ENCODE peak calls at places on chromosomes 6 and 20, in five cellular contexts. N is left lung; P is CD4-positive, CD25-positive, alpha-beta regulatory T cell; M is Panc1; K is HepG2. Q is an unnamed sample.
A peak's percentile ranks its signal among the peaks of the same experiment; 100 is the strongest.

GRCh38 chr6:129131282-129131681 is 248.3 kb downstream of the LAMA2 start:
- ATAC-seq in N (peak; percentile 49), K (no peak), P (no peak), M (no peak), Q (peak; percentile 89)

GRCh38 chr20:43762911-43763310 is 36.1 kb upstream of the GTSF1L start:
- ATAC-seq in N (no peak), P (no peak), M (no peak), K (no peak), Q (peak; percentile 23)

GRCh38 chr6:90502866-90503407 is 83.9 kb downstream of the MAP3K7 start:
- ATAC-seq in N (no peak), P (no peak), K (peak; percentile 100), M (no peak), Q (no peak)

GRCh38 chr20:25296094-25297093 is 48.5 kb downstream of the PYGB start:
- ATAC-seq in M (peak; percentile 8), N (peak; percentile 9), K (peak; percentile 47), P (peak; percentile 42), Q (peak; percentile 5)

GRCh38 chr6:21967282-21967681 is 329.6 kb downstream of the PRL start:
- ATAC-seq in P (no peak), N (no peak), K (no peak), M (no peak), Q (no peak)

GRCh38 chr6:155483858-155484257 is 28.2 kb upstream of the NOX3 start:
- ATAC-seq in N (peak; percentile 49), K (no peak), P (no peak), M (no peak), Q (no peak)

GRCh38 chr6:89335164-89335563 is 17.4 kb downstream of the UBE2J1 start:
- ATAC-seq in P (no peak), M (no peak), K (no peak), N (no peak), Q (no peak)

GRCh38 chr6:161273356-161273751 is 507 bp downstream of the AGPAT4 start:
- ATAC-seq in M (no peak), N (peak; percentile 39), K (no peak), P (peak; percentile 46), Q (peak; percentile 12)

GRCh38 chr20:22619272-22619671 is 34.9 kb upstream of the FOXA2 start:
- ATAC-seq in K (peak; percentile 80), P (no peak), N (no peak), M (no peak), Q (no peak)

GRCh38 chr6:141261672-141262060 is 871.1 kb upstream of the GJE1 start:
- ATAC-seq in N (no peak), M (no peak), K (no peak), P (no peak), Q (no peak)

GRCh38 chr6:140784573-140784972 is 1348.2 kb upstream of the GJE1 start:
- ATAC-seq in K (no peak), P (no peak), M (no peak), N (no peak), Q (no peak)

GRCh38 chr6:11329841-11330765 is 97.6 kb upstream of the NEDD9 start:
- ATAC-seq in K (no peak), P (no peak), M (no peak), N (peak; percentile 65), Q (peak; percentile 46)

GRCh38 chr20:50518270-50518721 is 8.1 kb downstream of the PTPN1 start:
- ATAC-seq in N (peak; percentile 17), M (no peak), K (no peak), P (no peak), Q (no peak)

GRCh38 chr6:167846997-167847606 is 20.4 kb downstream of the AFDN start:
- ATAC-seq in K (peak; percentile 25), N (no peak), P (no peak), M (peak; percentile 51), Q (no peak)

GRCh38 chr6:13725570-13725969 is 13.9 kb upstream of the RANBP9 start:
- ATAC-seq in K (no peak), M (no peak), N (peak; percentile 85), P (peak; percentile 61), Q (no peak)

GRCh38 chr20:51554538-51555165 is 12.1 kb upstream of the NFATC2 start:
- ATAC-seq in P (no peak), K (no peak), N (no peak), M (no peak), Q (no peak)

GRCh38 chr6:83417880-83418663 is 12.8 kb downstream of the ME1 start:
- ATAC-seq in P (no peak), M (peak; percentile 92), N (peak; percentile 93), K (peak; percentile 74), Q (peak; percentile 48)

GRCh38 chr6:12295558-12296254 is 5.5 kb downstream of the EDN1 start:
- ATAC-seq in P (no peak), M (peak; percentile 46), N (no peak), K (no peak), Q (no peak)

GRCh38 chr6:89643411-89643810 is 4.9 kb upstream of the LYRM2 start:
- ATAC-seq in P (no peak), M (no peak), K (no peak), N (peak; percentile 20), Q (no peak)

GRCh38 chr20:60038400-60038799 is 80.2 kb downstream of the CDH26 start:
- ATAC-seq in M (no peak), N (no peak), P (no peak), K (peak; percentile 40), Q (no peak)

GRCh38 chr20:60036346-60037119 is 78.3 kb downstream of the CDH26 start:
- ATAC-seq in N (no peak), K (no peak), M (no peak), P (no peak), Q (no peak)

GRCh38 chr20:60037120-60037499 is 78.9 kb downstream of the CDH26 start:
- ATAC-seq in N (no peak), K (peak; percentile 71), M (no peak), P (no peak), Q (no peak)

GRCh38 chr20:60034231-60035110 is 76.2 kb downstream of the CDH26 start:
- ATAC-seq in P (no peak), N (peak; percentile 76), K (peak; percentile 67), M (no peak), Q (no peak)

GRCh38 chr20:60035486-60035885 is 77.3 kb downstream of the CDH26 start:
- ATAC-seq in M (no peak), N (no peak), K (no peak), P (no peak), Q (no peak)
- H3K27me3 ChIP-seq in M (no peaks in the 10 kb centered on the region), N (no peaks in the 10 kb centered on the region), K (no peaks in the 10 kb centered on the region), P (no peaks in the 10 kb centered on the region), Q (peaks cover 19% of the 10 kb centered on the region)

GRCh38 chr6:52227495-52227894 is 16.8 kb downstream of the IL17F start:
- ATAC-seq in M (no peak), N (no peak), K (no peak), P (peak; percentile 37), Q (no peak)
- H3K27me3 ChIP-seq in M (no peaks in the 10 kb centered on the region), N (no peaks in the 10 kb centered on the region), K (peaks cover 30% of the 10 kb centered on the region), P (no peaks in the 10 kb centered on the region), Q (no peaks in the 10 kb centered on the region)

GRCh38 chr20:62774076-62774714 is 22.1 kb upstream of the MRGBP start:
- ATAC-seq in P (no peak), N (no peak), K (no peak), M (no peak), Q (no peak)

GRCh38 chr20:62772994-62773858 is 23.0 kb upstream of the MRGBP start:
- ATAC-seq in K (no peak), P (no peak), N (no peak), M (no peak), Q (peak; percentile 68)

GRCh38 chr20:62771396-62772102 is 24.7 kb upstream of the MRGBP start:
- ATAC-seq in N (no peak), P (no peak), K (no peak), M (no peak), Q (no peak)

GRCh38 chr20:62772103-62772611 is 24.1 kb upstream of the MRGBP start:
- ATAC-seq in N (no peak), K (no peak), M (no peak), P (no peak), Q (no peak)

DNA sequence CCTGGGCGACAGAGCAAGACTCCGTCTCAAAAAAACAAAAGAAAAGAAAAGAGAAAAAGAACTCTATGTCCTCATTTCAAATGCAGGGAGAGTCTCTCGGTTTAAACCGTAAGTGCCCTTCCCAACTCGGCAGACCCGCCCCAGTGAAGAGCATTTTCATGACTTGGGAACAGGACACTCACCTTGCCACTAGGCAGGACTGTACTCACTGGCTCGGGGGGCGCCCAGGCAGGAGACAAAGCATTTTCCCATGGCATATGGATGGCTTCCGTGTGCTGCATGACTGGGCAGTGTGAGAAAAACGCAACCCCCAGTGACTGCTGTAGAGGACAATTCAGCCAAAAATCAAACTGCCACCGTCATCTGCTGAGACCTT is 23.7 kb upstream of the MRGBP start:
- ATAC-seq in M (no peak), N (no peak), P (no peak), K (no peak), Q (no peak)
- H3K27me3 ChIP-seq in M (no peaks in the 10 kb centered on the region), N (peaks cover 36% of the 10 kb centered on the region), P (no peaks in the 10 kb centered on the region), K (peaks cover 90% of the 10 kb centered on the region), Q (peaks cover 37% of the 10 kb centered on the region)

GRCh38 chr6:27669798-27670301 is 196.9 kb upstream of the ZNF184 start:
- ATAC-seq in N (no peak), K (peak; percentile 20), M (no peak), P (no peak), Q (no peak)

GRCh38 chr6:27674882-27675281 is 202.0 kb upstream of the ZNF184 start:
- ATAC-seq in M (no peak), P (no peak), N (no peak), K (no peak), Q (no peak)

GRCh38 chr6:27669278-27669797 is 196.4 kb upstream of the ZNF184 start:
- ATAC-seq in P (no peak), N (no peak), M (no peak), K (peak; percentile 11), Q (no peak)

GRCh38 chr6:27668442-27669275 is 195.8 kb upstream of the ZNF184 start:
- ATAC-seq in M (peak; percentile 78), N (peak; percentile 59), P (no peak), K (peak; percentile 26), Q (no peak)

GRCh38 chr6:27672113-27672799 is 199.4 kb upstream of the ZNF184 start:
- ATAC-seq in N (peak; percentile 30), K (peak; percentile 71), M (peak; percentile 84), P (no peak), Q (no peak)
- H3K27me3 ChIP-seq in N (peaks cover 100% of the 10 kb centered on the region), K (no peaks in the 10 kb centered on the region), M (no peaks in the 10 kb centered on the region), P (peaks cover 67% of the 10 kb centered on the region), Q (peaks cover 99% of the 10 kb centered on the region)